ENCODE peak calls at places on chromosomes 6 and 20, in six cellular contexts. J is CD8-positive, alpha-beta T cell; V is GM12878; C is Panc1; M is H9; H is uterus. U is an unnamed sample.

GRCh38 chr6:109420751-109421150 is 19.7 kb downstream of the PPIL6 start:
- DNase-seq in V (no peak), J (no peak), C (no peak), H (no peak), M (no peak), U (no peak)

GRCh38 chr6:156866181-156866862 is 89.1 kb downstream of the ARID1B start:
- DNase-seq in V (no peak), M (no peak), C (no peak), H (no peak), J (peak; percentile 17), U (no peak)

GRCh38 chr20:51767018-51767866 is 948 bp downstream of the ATP9A start:
- DNase-seq in V (no peak), H (peak; percentile 70), J (peak; percentile 31), M (peak; percentile 95), C (no peak), U (peak; percentile 64)

GRCh38 chr6:137926207-137926731 is 59.2 kb downstream of the TNFAIP3 start:
- DNase-seq in J (no peak), C (no peak), M (peak; percentile 40), H (no peak), V (no peak), U (no peak)

GRCh38 chr20:8855315-8855714 is 213.6 kb upstream of the PLCB4 start:
- DNase-seq in J (no peak), H (peak; percentile 43), M (no peak), C (no peak), V (no peak), U (no peak)

GRCh38 chr6:35411066-35411465 is 41.1 kb upstream of the FANCE start:
- DNase-seq in H (no peak), J (peak; percentile 21), M (no peak), C (no peak), V (no peak), U (no peak)

GRCh38 chr6:34671801-34672656 is 24.5 kb downstream of the ILRUN start:
- DNase-seq in H (no peak), J (peak; percentile 67), M (no peak), C (no peak), V (peak; percentile 84), U (no peak)

GRCh38 chr20:19821605-19822004 is 63.5 kb downstream of the RIN2 start:
- DNase-seq in C (no peak), H (no peak), V (no peak), J (no peak), M (no peak), U (no peak)

GRCh38 chr6:87251225-87251624 is 71.2 kb upstream of the SMIM8 start:
- DNase-seq in M (no peak), H (no peak), J (no peak), V (no peak), C (no peak), U (no peak)

GRCh38 chr6:150868759-150869158 is 3.3 kb downstream of the MTHFD1L start:
- DNase-seq in H (no peak), V (no peak), C (no peak), J (no peak), M (no peak), U (no peak)

GRCh38 chr6:135067891-135068290 is 13.3 kb upstream of the HBS1L start:
- DNase-seq in M (no peak), J (no peak), C (no peak), V (no peak), H (no peak), U (no peak)

GRCh38 chr20:8898823-8899222 is 170.1 kb upstream of the PLCB4 start:
- DNase-seq in V (no peak), J (no peak), C (no peak), H (no peak), M (no peak), U (no peak)

GRCh38 chr6:4503700-4504099 is 272.5 kb upstream of the CDYL start:
- DNase-seq in M (peak; percentile 69), C (no peak), V (no peak), J (no peak), H (no peak), U (no peak)

GRCh38 chr20:2135018-2135417 is 33.4 kb downstream of the STK35 start:
- DNase-seq in J (no peak), C (no peak), V (no peak), M (no peak), H (no peak), U (no peak)

GRCh38 chr20:37526238-37526838 is 1.3 kb downstream of the BLCAP start:
- DNase-seq in C (no peak), H (no peak), M (peak; percentile 82), V (no peak), J (no peak), U (no peak)

GRCh38 chr6:21527731-21528130 is 65.8 kb upstream of the SOX4 start:
- DNase-seq in H (no peak), C (no peak), M (no peak), V (no peak), J (no peak), U (no peak)
- TF ChIP-seq CTCF in H (no peak), C (no peak), M (no peak), V (peak; percentile 13), J (peak; percentile 23), U (no peak)

GRCh38 chr20:62688855-62689460 is 19.7 kb upstream of the NTSR1 start:
- DNase-seq in H (no peak), J (no peak), C (no peak), V (no peak), M (no peak), U (no peak)
- TF ChIP-seq CTCF in H (no peak), J (no peak), C (no peak), V (no peak), M (peak; percentile 10), U (no peak)

GRCh38 chr6:31897612-31898199 is at the start of gene EHMT2:
- DNase-seq in M (peak; percentile 86), H (peak; percentile 86), C (peak; percentile 38), J (peak; percentile 79), V (no peak), U (peak; percentile 88)
- TF ChIP-seq CTCF in M (no peak), H (no peak), C (no peak), J (no peak), V (no peak), U (no peak)

GRCh38 chr20:31870703-31871601 is 518 bp downstream of the TTLL9 start:
- DNase-seq in M (no peak), C (no peak), V (no peak), H (no peak), J (no peak), U (no peak)

GRCh38 chr20:31872406-31872805 is 2.0 kb downstream of the TTLL9 start:
- DNase-seq in C (no peak), V (no peak), J (no peak), H (no peak), M (no peak), U (no peak)

GRCh38 chr20:31869673-31869941 is 720 bp downstream of the DUSP15 start:
- DNase-seq in J (no peak), V (no peak), H (no peak), C (no peak), M (no peak), U (no peak)

GRCh38 chr20:31869942-31870702 is at the start of the genes DUSP15 and TTLL9:
- DNase-seq in C (no peak), M (no peak), J (no peak), V (no peak), H (no peak), U (peak; percentile 86)

DNA sequence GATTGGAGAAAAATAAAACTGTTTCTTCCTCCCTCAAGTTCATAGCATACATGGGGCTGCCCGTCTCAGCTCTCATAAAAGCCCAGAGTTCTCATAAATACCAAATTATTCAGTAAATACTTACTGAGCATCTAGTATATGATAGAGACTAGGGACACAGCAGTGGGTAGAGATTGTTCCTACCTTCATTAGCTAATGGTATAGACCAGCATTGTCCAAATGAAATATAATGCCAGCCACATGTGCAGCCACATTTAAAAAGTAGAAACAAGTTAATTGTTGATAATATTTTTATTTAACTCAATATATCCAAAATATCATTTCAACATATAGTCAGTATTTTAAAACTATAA is 1.1 kb downstream of the TTLL9 start:
- DNase-seq in H (no peak), J (no peak), M (no peak), V (no peak), C (no peak), U (no peak)
- TF ChIP-seq CTCF in H (no peak), J (no peak), M (no peak), V (no peak), C (no peak), U (no peak)

DNA sequence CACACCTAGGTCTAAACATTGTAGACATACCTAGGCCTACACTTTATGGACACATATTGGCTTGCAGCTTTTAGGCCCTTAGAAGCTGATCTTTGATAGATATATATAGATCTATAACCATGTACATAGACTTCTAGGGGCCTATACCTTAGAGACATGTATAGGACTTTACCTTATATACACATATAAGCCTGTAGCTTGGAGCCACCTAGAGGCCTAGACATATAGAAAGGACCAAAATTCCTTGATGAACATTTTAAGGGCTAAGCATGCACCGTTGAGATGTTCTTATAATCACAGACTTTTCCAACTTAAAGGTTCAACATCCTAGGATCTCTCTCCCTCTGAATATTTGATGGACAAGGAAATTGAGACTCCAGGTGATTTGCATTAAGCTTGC is 371.7 kb upstream of the SASH1 start:
- DNase-seq in C (no peak), H (no peak), V (no peak), J (no peak), M (no peak), U (no peak)
- TF ChIP-seq CTCF in C (peak; percentile 29), H (no peak), V (no peak), J (no peak), M (peak; percentile 55), U (no peak)

DNA sequence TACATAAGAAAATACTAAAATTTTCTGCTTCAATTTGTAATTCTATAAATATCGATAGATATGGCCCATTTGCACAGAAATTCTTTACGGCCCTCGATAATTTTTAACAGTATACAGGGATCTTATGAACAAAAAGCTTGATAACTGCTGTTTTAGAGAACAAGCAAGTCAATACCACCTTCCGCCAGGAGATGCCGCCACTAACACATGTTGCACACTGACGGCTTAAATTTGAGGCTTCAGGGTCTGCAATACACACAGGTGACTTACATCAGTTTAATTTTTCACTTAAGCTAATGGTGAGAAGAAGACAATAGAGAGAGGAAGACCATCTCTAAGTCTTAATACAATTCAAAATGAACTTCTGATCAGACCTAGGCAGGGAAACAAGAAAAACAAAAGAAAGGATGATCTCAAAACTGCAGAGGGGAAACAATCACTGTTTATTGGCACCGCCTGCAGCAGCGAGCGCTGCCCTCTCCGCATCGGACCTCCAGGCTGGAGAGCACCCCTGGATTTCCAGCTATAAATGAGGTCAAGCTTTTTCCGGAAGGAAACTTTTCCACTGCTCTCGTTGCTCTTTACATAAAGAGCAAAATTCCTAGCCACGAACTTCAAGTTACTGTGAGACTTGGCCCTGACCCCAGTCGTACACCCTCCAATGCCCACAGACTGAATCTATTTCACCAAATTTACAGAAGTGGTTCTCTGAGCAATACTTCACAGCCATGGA is 53.9 kb downstream of the OTOR start:
- DNase-seq in J (peak; percentile 48), H (peak; percentile 30), M (peak; percentile 70), V (peak; percentile 8), C (peak; percentile 64), U (peak; percentile 88)
- TF ChIP-seq CTCF in J (peak; percentile 82), H (peak; percentile 72), M (peak; percentile 92), V (peak; percentile 80), C (peak; percentile 90), U (peak; percentile 86)

U was measured in dorsolateral prefrontal cortex.